ENCODE peak calls at places on chromosomes 13 and 19, in five cellular contexts. I is IMR-90, Y is H9, F is H1, U is neuronal stem cell. H is an unnamed sample. For H3K4me1, the result is how much of the 10 kb centered on the place peaks cover.

GRCh38 chr13:30577381-30577780 is 40.3 kb upstream of the USPL1 start:
- DNase-seq in F (no peak), I (peak), Y (no peak), U (no peak), H (peak)

GRCh38 chr13:46345866-46346265 is 41.2 kb downstream of the RUBCNL start:
- DNase-seq in U (no peak), F (no peak), I (no peak), Y (no peak), H (no peak)

GRCh38 chr13:41152005-41152404 is 19.4 kb upstream of the KBTBD6 start:
- DNase-seq in U (no peak), I (no peak), F (no peak), Y (no peak), H (no peak)

GRCh38 chr19:1734328-1734966 is 18.9 kb upstream of the ONECUT3 start:
- DNase-seq in U (no peak), F (no peak), Y (peak), I (no peak), H (no peak)

GRCh38 chr19:48807590-48808308 is 3.1 kb downstream of the BCAT2 start:
- DNase-seq in U (no peak), Y (peak), F (peak), I (no peak), H (no peak)

GRCh38 chr19:46845959-46846459 is 4.6 kb downstream of the AP2S1 start:
- DNase-seq in U (no peak), F (no peak), I (no peak), Y (no peak), H (no peak)

GRCh38 chr19:38388310-38389100 is at the start of gene SPRED3:
- DNase-seq in F (peak), U (no peak), Y (no peak), I (peak), H (no peak)

GRCh38 chr13:35356572-35356971 is 119.9 kb downstream of the MAB21L1 start:
- DNase-seq in Y (no peak), F (no peak), I (no peak), U (no peak), H (no peak)

GRCh38 chr13:99083976-99084375 is 106.1 kb upstream of the DOCK9 start:
- DNase-seq in F (no peak), U (no peak), Y (no peak), I (no peak), H (no peak)

GRCh38 chr19:46860846-46861690 is at the start of gene ARHGAP35:
- DNase-seq in U (no peak), Y (peak), I (no peak), F (peak), H (no peak)

GRCh38 chr13:48602296-48603040 is 51.3 kb upstream of the CYSLTR2 start:
- DNase-seq in U (no peak), I (no peak), Y (no peak), F (no peak), H (no peak)

GRCh38 chr13:49898792-49899191 is 37.3 kb downstream of the SPRYD7 start:
- DNase-seq in U (no peak), Y (no peak), I (no peak), F (no peak), H (no peak)

GRCh38 chr19:2811221-2811722 is 8.4 kb upstream of the ZNF554 start:
- DNase-seq in U (no peak), I (no peak), Y (no peak), F (no peak), H (no peak)

GRCh38 chr13:33931397-33931987 is 113.5 kb downstream of the RFC3 start:
- DNase-seq in F (no peak), U (peak), Y (no peak), I (peak), H (peak)

GRCh38 chr19:16325161-16325527 is 518 bp downstream of the KLF2 start:
- DNase-seq in U (peak), I (no peak), F (peak), Y (peak), H (peak)

GRCh38 chr13:108676620-108677019 is 47.2 kb downstream of the MYO16 start:
- DNase-seq in F (no peak), I (no peak), U (no peak), Y (no peak), H (no peak)

GRCh38 chr13:48653074-48654054 is at the start of gene CYSLTR2:
- DNase-seq in Y (no peak), U (no peak), F (no peak), I (peak), H (peak)

GRCh38 chr13:94157705-94158218 is 321.7 kb downstream of the DCT start:
- DNase-seq in F (no peak), U (no peak), I (no peak), Y (no peak), H (no peak)

GRCh38 chr19:2561895-2562294 is 86.0 kb downstream of the GADD45B start:
- DNase-seq in I (no peak), Y (no peak), U (no peak), F (no peak), H (no peak)

GRCh38 chr13:84653915-84654534 is 771.8 kb upstream of the SLITRK1 start:
- DNase-seq in F (no peak), Y (no peak), I (no peak), U (no peak), H (no peak)
- H3K9ac ChIP-seq in F (no peak), Y (no peak), I (no peak), U (no peak), H (no peak)

GRCh38 chr19:40754611-40755247 is 3.7 kb downstream of the SNRPA start:
- DNase-seq in F (no peak), U (no peak), I (peak), Y (no peak), H (no peak)
- H3K4me1 ChIP-seq in F (under half), U (under half), I (under half), Y (under half), H (under half)

DNA sequence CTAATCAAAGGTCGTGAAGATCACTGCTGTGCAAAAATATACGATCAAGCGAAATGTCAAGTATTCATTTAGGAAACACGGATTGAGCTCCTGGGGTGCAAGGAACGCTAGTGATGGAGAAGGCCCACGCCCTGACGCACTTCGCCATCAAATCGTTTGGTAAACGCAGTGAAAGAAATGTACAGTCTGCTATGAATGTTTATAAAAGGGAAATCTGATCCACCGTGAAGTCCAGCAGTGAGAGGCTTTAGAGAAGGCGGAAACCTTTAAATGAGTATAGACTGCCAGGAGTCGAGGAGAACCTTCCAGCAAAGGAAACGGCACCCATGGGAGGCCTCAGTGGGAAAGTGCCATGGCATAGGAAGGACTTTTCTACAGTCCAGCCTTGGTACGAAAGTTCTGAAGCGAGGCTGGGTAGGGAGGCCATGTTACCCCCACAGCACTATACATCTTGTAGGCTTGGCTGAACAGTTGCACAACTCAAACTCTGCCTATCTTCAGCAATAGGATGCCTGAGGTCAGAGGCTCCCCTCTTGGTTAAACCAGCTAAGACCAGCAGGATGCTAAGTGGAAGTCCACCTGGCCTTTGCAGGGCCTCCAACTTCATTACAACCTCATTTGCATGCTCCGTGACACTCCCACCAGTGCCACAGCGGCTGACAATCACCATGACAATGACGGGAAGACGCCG is 20.4 kb downstream of the PCID2 start:
- DNase-seq in I (peak), U (no peak), Y (no peak), F (no peak), H (no peak)
- H2AK5ac ChIP-seq in I (peak), U (no peak), Y (no peak), F (no peak), H (no peak)

DNA sequence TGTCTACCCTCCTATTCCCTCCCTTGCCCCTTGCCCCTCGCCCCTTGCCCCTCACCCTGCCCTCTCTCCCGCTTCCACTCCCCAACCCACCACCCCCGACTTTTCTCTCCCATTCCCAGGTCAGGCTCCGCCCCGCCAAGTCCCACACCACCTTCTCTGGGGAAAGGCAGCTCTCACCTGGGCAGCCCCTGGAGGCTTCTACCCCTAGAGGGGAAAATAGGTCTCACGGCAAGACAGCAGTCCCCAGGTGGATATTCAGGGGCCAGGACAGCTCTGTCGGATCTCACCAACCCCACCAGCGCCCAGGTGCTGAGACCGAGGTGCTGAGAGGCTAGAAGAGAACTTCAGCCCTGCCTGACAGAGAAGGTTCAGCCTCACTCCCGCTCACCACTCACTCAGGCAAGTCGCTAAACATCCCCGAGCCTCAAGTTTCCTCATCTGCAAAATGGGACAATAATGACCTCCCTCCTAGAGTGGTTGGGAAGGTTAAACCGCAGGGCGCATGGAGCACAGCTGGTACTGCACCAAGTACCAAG is 1.4 kb upstream of the ERFL start:
- DNase-seq in I (no peak), Y (no peak), U (no peak), F (no peak), H (no peak)
- H3K9ac ChIP-seq in I (no peak), Y (no peak), U (no peak), F (no peak), H (no peak)

GRCh38 chr19:5953034-5953589 is 24.8 kb downstream of the RANBP3 start:
- DNase-seq in U (no peak), F (no peak), Y (no peak), I (peak), H (no peak)
- H3K4me1 ChIP-seq in U (under half), F (half or more), Y (under half), I (half or more), H (under half)

DNA sequence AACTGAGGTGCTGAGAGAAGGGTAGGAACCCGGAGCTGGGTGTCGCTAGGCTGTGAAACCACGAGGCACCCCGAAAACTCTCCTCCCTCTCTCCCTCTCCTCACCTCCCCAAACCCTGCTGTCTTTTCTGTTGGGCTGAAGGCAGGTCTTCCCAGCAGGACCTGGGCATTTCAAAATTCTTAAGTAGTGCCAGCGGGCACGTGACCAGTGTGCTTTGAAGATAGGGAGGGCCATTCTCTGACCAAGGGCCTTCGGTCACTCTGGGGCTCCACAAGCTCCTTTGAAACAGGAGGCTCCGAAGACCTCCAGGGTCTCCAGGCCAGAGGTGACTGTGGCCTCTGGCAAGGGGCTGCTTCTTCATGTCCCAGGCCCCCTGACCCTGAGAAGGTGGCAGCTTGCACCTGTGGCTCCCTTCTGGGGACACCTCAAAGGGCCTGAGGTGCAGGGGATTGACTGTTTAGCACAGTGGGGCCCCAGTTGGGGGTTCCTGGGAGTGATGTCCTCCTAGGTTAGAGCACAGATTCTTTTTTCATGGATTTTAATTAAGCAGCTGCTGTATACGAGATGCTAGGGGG is 48.3 kb downstream of the DNM2 start:
- DNase-seq in F (no peak), I (no peak), Y (no peak), U (no peak), H (no peak)
- H2AK5ac ChIP-seq in F (no peak), I (no peak), Y (no peak), U (no peak), H (no peak)

H was measured in mesendoderm.